ENCODE peak calls at places on chromosomes 13 and 19, in six cellular contexts. B is AG04450, P is PC-3, K is NCI-H345, C is A673, S is SK-N-SH. Q is an unnamed sample.

GRCh38 chr19:36420961-36421748 is 2.7 kb upstream of the ZFP82 start:
- DNase-seq in C (peak), S (peak), P (no peak), K (no peak), B (no peak), Q (peak)

GRCh38 chr13:106520205-106521004 is 15.1 kb downstream of the EFNB2 start:
- DNase-seq in S (no peak), P (peak), B (no peak), C (no peak), K (no peak), Q (no peak)

GRCh38 chr19:15280048-15280725 is 47.9 kb upstream of the EPHX3 start:
- DNase-seq in C (no peak), P (peak), B (no peak), S (no peak), K (no peak), Q (no peak)

GRCh38 chr13:104586010-104586746 is 1520.0 kb upstream of the SLC10A2 start:
- DNase-seq in B (peak), S (no peak), K (no peak), C (no peak), P (peak), Q (peak)

GRCh38 chr19:35708391-35708790 is 4.0 kb downstream of the ZBTB32 start:
- DNase-seq in P (peak), K (no peak), C (no peak), B (no peak), S (no peak), Q (peak)

GRCh38 chr13:24261566-24261965 is 47.8 kb upstream of the C1QTNF9 start:
- DNase-seq in K (no peak), C (no peak), P (no peak), S (no peak), B (no peak), Q (no peak)

GRCh38 chr19:2333027-2333806 is 4.7 kb downstream of the SPPL2B start:
- DNase-seq in C (no peak), K (peak), S (no peak), B (no peak), P (no peak), Q (no peak)

GRCh38 chr19:48907671-48908070 is 7.6 kb downstream of the NUCB1 start:
- DNase-seq in P (no peak), B (no peak), K (no peak), S (no peak), C (no peak), Q (no peak)

GRCh38 chr19:6767357-6768235 is at the start of gene SH2D3A:
- DNase-seq in C (peak), B (no peak), K (peak), S (peak), P (peak), Q (peak)

GRCh38 chr13:99065250-99066015 is 87.6 kb upstream of the DOCK9 start:
- DNase-seq in K (no peak), S (no peak), B (no peak), P (no peak), C (no peak), Q (peak)

GRCh38 chr13:66886248-66886647 is 343.9 kb downstream of the PCDH9 start:
- DNase-seq in K (peak), P (no peak), C (no peak), B (no peak), S (no peak), Q (peak)

GRCh38 chr13:66803013-66803739 is 427.0 kb downstream of the PCDH9 start:
- DNase-seq in S (no peak), K (no peak), P (no peak), B (no peak), C (peak), Q (no peak)

GRCh38 chr19:18160792-18161690 is 8.1 kb downstream of the PIK3R2 start:
- DNase-seq in K (no peak), C (peak), P (peak), S (peak), B (no peak), Q (peak)

GRCh38 chr19:10419200-10419645 is 1.1 kb upstream of the PDE4A start:
- DNase-seq in C (peak), S (peak), K (no peak), B (no peak), P (no peak), Q (no peak)

GRCh38 chr13:26996965-26997752 is 174.5 kb downstream of the USP12 start:
- DNase-seq in B (no peak), P (no peak), S (no peak), K (no peak), C (no peak), Q (no peak)

GRCh38 chr19:19345970-19346369 is 25.3 kb downstream of the MAU2 start:
- DNase-seq in C (no peak), P (no peak), S (no peak), K (no peak), B (no peak), Q (no peak)

Q was measured in epithelial cell of esophagus.